ENCODE peak calls at places on chromosomes 4 and X, in eight cellular contexts. One of them, this sample, is unnamed.
A peak's percentile ranks its signal among the peaks of the same experiment; 100 is the strongest.

GRCh38 chr4:110454456-110454855 is 21.5 kb upstream of the ENPEP start:
- DNase-seq in psoas muscle: no peak
- DNase-seq in tibial artery: no peak
- DNase-seq in suprapubic skin: no peak
- DNase-seq in SK-N-SH: no peak
- DNase-seq in progenitor cell of endocrine pancreas: no peak
- DNase-seq in iris pigment epithelial cell: no peak
- DNase-seq in GM04504: no peak
- DNase-seq in this sample: no peak

GRCh38 chr4:76996445-76996844 is 46.9 kb downstream of the SEPTIN11 start:
- DNase-seq in psoas muscle: no peak
- DNase-seq in GM04504: no peak
- DNase-seq in iris pigment epithelial cell: no peak
- DNase-seq in suprapubic skin: no peak
- DNase-seq in tibial artery: no peak
- DNase-seq in progenitor cell of endocrine pancreas: no peak
- DNase-seq in SK-N-SH: no peak
- DNase-seq in this sample: no peak

GRCh38 chr4:165294907-165295306 is 32.6 kb upstream of the MSMO1 start:
- DNase-seq in tibial artery: no peak
- DNase-seq in psoas muscle: no peak
- DNase-seq in suprapubic skin: no peak
- DNase-seq in iris pigment epithelial cell: no peak
- DNase-seq in progenitor cell of endocrine pancreas: no peak
- DNase-seq in GM04504: no peak
- DNase-seq in SK-N-SH: no peak
- DNase-seq in this sample: no peak

GRCh38 chr4:111937368-111937767 is 207.9 kb upstream of the FAM241A start:
- DNase-seq in tibial artery: no peak
- DNase-seq in progenitor cell of endocrine pancreas: no peak
- DNase-seq in GM04504: peak; percentile 33
- DNase-seq in iris pigment epithelial cell: peak; percentile 47
- DNase-seq in suprapubic skin: no peak
- DNase-seq in psoas muscle: no peak
- DNase-seq in SK-N-SH: no peak
- DNase-seq in this sample: no peak

GRCh38 chrX:153933751-153934472 is 925 bp downstream of the NAA10 start:
- DNase-seq in tibial artery: no peak
- DNase-seq in psoas muscle: no peak
- DNase-seq in suprapubic skin: no peak
- DNase-seq in iris pigment epithelial cell: peak; percentile 62
- DNase-seq in SK-N-SH: no peak
- DNase-seq in GM04504: peak; percentile 34
- DNase-seq in progenitor cell of endocrine pancreas: no peak
- DNase-seq in this sample: no peak

GRCh38 chrX:40877869-40878268 is 142.5 kb upstream of the MED14 start:
- DNase-seq in iris pigment epithelial cell: peak; percentile 38
- DNase-seq in tibial artery: no peak
- DNase-seq in GM04504: no peak
- DNase-seq in suprapubic skin: no peak
- DNase-seq in progenitor cell of endocrine pancreas: no peak
- DNase-seq in psoas muscle: no peak
- DNase-seq in SK-N-SH: peak; percentile 19
- DNase-seq in this sample: no peak

GRCh38 chr4:60344908-60345307 is 855.2 kb upstream of the ADGRL3 start:
- DNase-seq in GM04504: no peak
- DNase-seq in suprapubic skin: no peak
- DNase-seq in iris pigment epithelial cell: no peak
- DNase-seq in psoas muscle: no peak
- DNase-seq in tibial artery: peak; percentile 78
- DNase-seq in progenitor cell of endocrine pancreas: no peak
- DNase-seq in SK-N-SH: no peak
- DNase-seq in this sample: no peak

GRCh38 chr4:52103314-52103713 is 52.2 kb downstream of the SPATA18 start:
- DNase-seq in tibial artery: no peak
- DNase-seq in iris pigment epithelial cell: no peak
- DNase-seq in progenitor cell of endocrine pancreas: no peak
- DNase-seq in suprapubic skin: no peak
- DNase-seq in psoas muscle: no peak
- DNase-seq in SK-N-SH: peak; percentile 15
- DNase-seq in GM04504: no peak
- DNase-seq in this sample: no peak

GRCh38 chr4:134935320-134935719 is 733.7 kb upstream of the PABPC4L start:
- DNase-seq in GM04504: peak; percentile 3
- DNase-seq in tibial artery: no peak
- DNase-seq in psoas muscle: no peak
- DNase-seq in iris pigment epithelial cell: peak; percentile 1
- DNase-seq in suprapubic skin: no peak
- DNase-seq in progenitor cell of endocrine pancreas: no peak
- DNase-seq in SK-N-SH: peak; percentile 9
- DNase-seq in this sample: no peak

GRCh38 chr4:141131738-141132688 is 1.3 kb downstream of the RNF150 start:
- DNase-seq in iris pigment epithelial cell: peak; percentile 18
- DNase-seq in SK-N-SH: no peak
- DNase-seq in tibial artery: peak; percentile 69
- DNase-seq in psoas muscle: peak; percentile 74
- DNase-seq in GM04504: no peak
- DNase-seq in suprapubic skin: peak; percentile 78
- DNase-seq in progenitor cell of endocrine pancreas: peak; percentile 30
- DNase-seq in this sample: no peak

This sample was measured in KG1.